ENCODE peak calls at places on chromosomes 13 and 19, in five cellular contexts. One of them, this sample, is unnamed.

GRCh38 chr19:16078311-16078758 is 2.0 kb downstream of the TPM4 start:
- DNase-seq in HCT116: no peak
- DNase-seq in Panc1: no peak
- DNase-seq in GM12891: no peak
- DNase-seq in esophagus muscularis mucosa: peak
- DNase-seq in this sample: no peak

GRCh38 chr13:28268800-28269223 is 130.5 kb downstream of the PAN3 start:
- DNase-seq in HCT116: no peak
- DNase-seq in Panc1: no peak
- DNase-seq in GM12891: peak
- DNase-seq in esophagus muscularis mucosa: no peak
- DNase-seq in this sample: no peak

GRCh38 chr19:12092065-12092867 is 27.7 kb downstream of the ZNF844 start:
- DNase-seq in HCT116: no peak
- DNase-seq in Panc1: peak
- DNase-seq in GM12891: peak
- DNase-seq in esophagus muscularis mucosa: peak
- DNase-seq in this sample: peak

GRCh38 chr19:2594319-2594718 is 108.2 kb downstream of the GNG7 start:
- DNase-seq in HCT116: no peak
- DNase-seq in Panc1: no peak
- DNase-seq in GM12891: no peak
- DNase-seq in esophagus muscularis mucosa: no peak
- DNase-seq in this sample: no peak

GRCh38 chr19:29370276-29370675 is 155.5 kb upstream of the VSTM2B start:
- DNase-seq in HCT116: no peak
- DNase-seq in Panc1: no peak
- DNase-seq in GM12891: no peak
- DNase-seq in esophagus muscularis mucosa: no peak
- DNase-seq in this sample: no peak

GRCh38 chr19:38351865-38352395 is 16.3 kb downstream of the CATSPERG start:
- DNase-seq in HCT116: no peak
- DNase-seq in Panc1: no peak
- DNase-seq in GM12891: no peak
- DNase-seq in esophagus muscularis mucosa: no peak
- DNase-seq in this sample: no peak

GRCh38 chr13:48564046-48564445 is 31.2 kb upstream of the RCBTB2 start:
- DNase-seq in HCT116: no peak
- DNase-seq in Panc1: no peak
- DNase-seq in GM12891: no peak
- DNase-seq in esophagus muscularis mucosa: no peak
- DNase-seq in this sample: peak

GRCh38 chr13:75481176-75482069 is 546 bp downstream of the TBC1D4 start:
- DNase-seq in HCT116: no peak
- DNase-seq in Panc1: no peak
- DNase-seq in GM12891: peak
- DNase-seq in esophagus muscularis mucosa: no peak
- DNase-seq in this sample: peak

GRCh38 chr19:51637362-51637978 is 7.3 kb upstream of the SIGLEC5 start:
- DNase-seq in HCT116: no peak
- DNase-seq in Panc1: no peak
- DNase-seq in GM12891: no peak
- DNase-seq in esophagus muscularis mucosa: no peak
- DNase-seq in this sample: peak

GRCh38 chr19:6536138-6536671 is 5.4 kb downstream of the TNFSF9 start:
- DNase-seq in HCT116: peak
- DNase-seq in Panc1: no peak
- DNase-seq in GM12891: peak
- DNase-seq in esophagus muscularis mucosa: no peak
- DNase-seq in this sample: peak

GRCh38 chr13:33053397-33054066 is 37.3 kb downstream of the KL start:
- DNase-seq in HCT116: no peak
- DNase-seq in Panc1: no peak
- DNase-seq in GM12891: no peak
- DNase-seq in esophagus muscularis mucosa: no peak
- DNase-seq in this sample: no peak

GRCh38 chr19:33749016-33749415 is 47.7 kb upstream of the KCTD15 start:
- DNase-seq in HCT116: no peak
- DNase-seq in Panc1: no peak
- DNase-seq in GM12891: no peak
- DNase-seq in esophagus muscularis mucosa: no peak
- DNase-seq in this sample: no peak

GRCh38 chr19:50050406-50051223 is 24.8 kb downstream of the ZNF473 start:
- DNase-seq in HCT116: no peak
- DNase-seq in Panc1: no peak
- DNase-seq in GM12891: peak
- DNase-seq in esophagus muscularis mucosa: peak
- DNase-seq in this sample: peak

GRCh38 chr19:45136507-45137178 is 24.1 kb downstream of the NKPD1 start:
- DNase-seq in HCT116: no peak
- DNase-seq in Panc1: no peak
- DNase-seq in GM12891: peak
- DNase-seq in esophagus muscularis mucosa: no peak
- DNase-seq in this sample: no peak

GRCh38 chr19:34173145-34173956 is 1.0 kb downstream of the LSM14A start:
- DNase-seq in HCT116: no peak
- DNase-seq in Panc1: no peak
- DNase-seq in GM12891: no peak
- DNase-seq in esophagus muscularis mucosa: peak
- DNase-seq in this sample: peak

GRCh38 chr13:77345150-77345780 is 18.4 kb upstream of the MYCBP2 start:
- DNase-seq in HCT116: no peak
- DNase-seq in Panc1: no peak
- DNase-seq in GM12891: no peak
- DNase-seq in esophagus muscularis mucosa: no peak
- DNase-seq in this sample: no peak

GRCh38 chr13:99620806-99621205 is 119.5 kb downstream of the TM9SF2 start:
- DNase-seq in HCT116: no peak
- DNase-seq in Panc1: no peak
- DNase-seq in GM12891: no peak
- DNase-seq in esophagus muscularis mucosa: no peak
- DNase-seq in this sample: no peak

GRCh38 chr19:55461259-55461973 is at the start of gene ISOC2:
- DNase-seq in HCT116: peak
- DNase-seq in Panc1: peak
- DNase-seq in GM12891: peak
- DNase-seq in esophagus muscularis mucosa: peak
- DNase-seq in this sample: peak

GRCh38 chr13:72304121-72304745 is 423.2 kb downstream of the MZT1 start:
- DNase-seq in HCT116: no peak
- DNase-seq in Panc1: no peak
- DNase-seq in GM12891: no peak
- DNase-seq in esophagus muscularis mucosa: no peak
- DNase-seq in this sample: peak

GRCh38 chr13:113856716-113857065 is 7.2 kb downstream of the GAS6 start:
- DNase-seq in HCT116: no peak
- DNase-seq in Panc1: no peak
- DNase-seq in GM12891: no peak
- DNase-seq in esophagus muscularis mucosa: no peak
- DNase-seq in this sample: peak

GRCh38 chr13:79090552-79091159 is 315.4 kb downstream of the RBM26 start:
- DNase-seq in HCT116: no peak
- DNase-seq in Panc1: no peak
- DNase-seq in GM12891: no peak
- DNase-seq in esophagus muscularis mucosa: no peak
- DNase-seq in this sample: no peak

GRCh38 chr13:51628059-51628852 is 44.0 kb downstream of the WDFY2 start:
- DNase-seq in HCT116: no peak
- DNase-seq in Panc1: no peak
- DNase-seq in GM12891: no peak
- DNase-seq in esophagus muscularis mucosa: no peak
- DNase-seq in this sample: no peak

GRCh38 chr13:28710161-28710560 is 8.6 kb downstream of the SLC46A3 start:
- DNase-seq in HCT116: no peak
- DNase-seq in Panc1: no peak
- DNase-seq in GM12891: no peak
- DNase-seq in esophagus muscularis mucosa: no peak
- DNase-seq in this sample: no peak

GRCh38 chr13:102260256-102260655 is 141.6 kb downstream of the FGF14 start:
- DNase-seq in HCT116: no peak
- DNase-seq in Panc1: no peak
- DNase-seq in GM12891: no peak
- DNase-seq in esophagus muscularis mucosa: no peak
- DNase-seq in this sample: no peak

GRCh38 chr13:97003071-97003470 is 8.8 kb upstream of the OXGR1 start:
- DNase-seq in HCT116: no peak
- DNase-seq in Panc1: no peak
- DNase-seq in GM12891: no peak
- DNase-seq in esophagus muscularis mucosa: no peak
- DNase-seq in this sample: no peak

GRCh38 chr19:10812902-10813404 is 23.1 kb downstream of the TMED1 start:
- DNase-seq in HCT116: no peak
- DNase-seq in Panc1: no peak
- DNase-seq in GM12891: no peak
- DNase-seq in esophagus muscularis mucosa: no peak
- DNase-seq in this sample: peak
- TF ChIP-seq POLR2AphosphoS5 in HCT116: no peak
- TF ChIP-seq POLR2AphosphoS5 in Panc1: no peak
- TF ChIP-seq POLR2AphosphoS5 in GM12891: no peak
- TF ChIP-seq POLR2AphosphoS5 in esophagus muscularis mucosa: no peak
- TF ChIP-seq POLR2AphosphoS5 in this sample: peak

GRCh38 chr19:4360081-4360569 is 16.8 kb downstream of the MPND start:
- DNase-seq in HCT116: no peak
- DNase-seq in Panc1: no peak
- DNase-seq in GM12891: no peak
- DNase-seq in esophagus muscularis mucosa: no peak
- DNase-seq in this sample: no peak
- TF ChIP-seq POLR2AphosphoS5 in HCT116: no peak
- TF ChIP-seq POLR2AphosphoS5 in Panc1: no peak
- TF ChIP-seq POLR2AphosphoS5 in GM12891: no peak
- TF ChIP-seq POLR2AphosphoS5 in esophagus muscularis mucosa: no peak
- TF ChIP-seq POLR2AphosphoS5 in this sample: no peak

DNA sequence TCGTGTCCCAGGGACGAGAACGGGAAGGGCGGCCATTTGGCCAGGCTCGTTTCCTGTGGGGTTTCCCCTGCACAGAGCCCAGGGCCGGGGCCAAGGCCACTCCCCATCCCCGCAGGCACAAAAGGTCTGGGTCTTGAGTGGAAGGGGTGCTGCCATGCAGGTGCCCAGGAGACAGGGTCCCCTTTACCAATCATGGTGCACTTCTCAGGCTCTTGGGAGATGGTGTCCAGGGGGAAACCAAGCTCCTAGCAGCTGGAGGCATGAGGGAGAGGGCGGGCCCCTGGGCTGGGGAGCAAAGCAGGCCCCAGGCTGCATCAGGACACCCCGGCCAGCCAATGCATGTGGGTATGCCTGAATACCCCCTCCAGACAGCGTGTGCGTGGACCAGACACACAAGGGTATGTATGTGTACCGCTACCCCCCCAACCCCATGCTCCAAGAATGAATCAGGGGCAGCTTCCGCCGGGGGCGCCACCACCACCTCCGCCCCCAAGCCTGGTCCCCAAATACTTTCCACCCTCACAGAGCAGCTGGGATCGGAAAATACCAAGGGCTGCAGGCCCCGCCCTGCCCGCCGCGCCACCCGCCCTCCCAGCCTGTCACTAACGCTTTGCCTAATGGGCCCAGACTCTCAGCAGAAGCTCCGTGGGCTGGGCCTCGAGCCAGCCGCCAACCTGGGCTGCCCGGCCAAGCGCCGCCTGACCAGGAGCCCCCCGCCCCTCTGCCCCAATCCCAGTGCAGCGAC is 37.6 kb upstream of the NANOS3 start:
- DNase-seq in HCT116: no peak
- DNase-seq in Panc1: no peak
- DNase-seq in GM12891: peak
- DNase-seq in esophagus muscularis mucosa: peak
- DNase-seq in this sample: peak
- TF ChIP-seq POLR2AphosphoS5 in HCT116: peak
- TF ChIP-seq POLR2AphosphoS5 in Panc1: peak
- TF ChIP-seq POLR2AphosphoS5 in GM12891: peak
- TF ChIP-seq POLR2AphosphoS5 in esophagus muscularis mucosa: peak
- TF ChIP-seq POLR2AphosphoS5 in this sample: peak

DNA sequence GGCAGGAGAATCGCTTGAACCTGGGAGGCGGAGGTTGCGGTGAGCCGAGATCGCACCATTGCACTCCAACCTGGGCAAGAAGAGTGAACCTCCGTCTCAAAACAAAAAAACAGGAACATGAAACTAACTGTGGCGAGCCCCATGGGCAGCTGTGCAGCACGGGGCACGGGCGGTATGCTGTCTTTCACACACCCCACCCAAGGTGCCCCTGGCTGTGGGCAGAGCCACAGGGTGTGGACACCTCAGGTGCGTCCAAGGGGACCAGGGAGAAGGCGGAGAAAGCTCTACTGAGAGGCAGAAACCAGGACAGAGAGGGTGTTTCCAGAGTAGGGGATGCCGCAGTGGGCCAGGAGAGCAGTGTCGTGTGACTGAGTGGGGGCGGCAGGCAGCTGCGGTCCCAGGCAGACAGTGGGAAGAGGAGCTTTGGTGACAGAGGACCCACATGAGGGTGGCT is 29.8 kb downstream of the CARS2 start:
- DNase-seq in HCT116: no peak
- DNase-seq in Panc1: no peak
- DNase-seq in GM12891: peak
- DNase-seq in esophagus muscularis mucosa: no peak
- DNase-seq in this sample: no peak
- TF ChIP-seq POLR2AphosphoS5 in HCT116: no peak
- TF ChIP-seq POLR2AphosphoS5 in Panc1: no peak
- TF ChIP-seq POLR2AphosphoS5 in GM12891: no peak
- TF ChIP-seq POLR2AphosphoS5 in esophagus muscularis mucosa: no peak
- TF ChIP-seq POLR2AphosphoS5 in this sample: no peak

GRCh38 chr13:94267581-94267980 is 211.9 kb downstream of the DCT start:
- DNase-seq in HCT116: no peak
- DNase-seq in Panc1: no peak
- DNase-seq in GM12891: no peak
- DNase-seq in esophagus muscularis mucosa: no peak
- DNase-seq in this sample: no peak
- TF ChIP-seq POLR2AphosphoS5 in HCT116: no peak
- TF ChIP-seq POLR2AphosphoS5 in Panc1: no peak
- TF ChIP-seq POLR2AphosphoS5 in GM12891: no peak
- TF ChIP-seq POLR2AphosphoS5 in esophagus muscularis mucosa: no peak
- TF ChIP-seq POLR2AphosphoS5 in this sample: no peak

GRCh38 chr19:824885-825284 is 2.8 kb upstream of the AZU1 start:
- DNase-seq in HCT116: no peak
- DNase-seq in Panc1: no peak
- DNase-seq in GM12891: no peak
- DNase-seq in esophagus muscularis mucosa: no peak
- DNase-seq in this sample: no peak
- TF ChIP-seq POLR2AphosphoS5 in HCT116: no peak
- TF ChIP-seq POLR2AphosphoS5 in Panc1: no peak
- TF ChIP-seq POLR2AphosphoS5 in GM12891: no peak
- TF ChIP-seq POLR2AphosphoS5 in esophagus muscularis mucosa: no peak
- TF ChIP-seq POLR2AphosphoS5 in this sample: no peak

DNA sequence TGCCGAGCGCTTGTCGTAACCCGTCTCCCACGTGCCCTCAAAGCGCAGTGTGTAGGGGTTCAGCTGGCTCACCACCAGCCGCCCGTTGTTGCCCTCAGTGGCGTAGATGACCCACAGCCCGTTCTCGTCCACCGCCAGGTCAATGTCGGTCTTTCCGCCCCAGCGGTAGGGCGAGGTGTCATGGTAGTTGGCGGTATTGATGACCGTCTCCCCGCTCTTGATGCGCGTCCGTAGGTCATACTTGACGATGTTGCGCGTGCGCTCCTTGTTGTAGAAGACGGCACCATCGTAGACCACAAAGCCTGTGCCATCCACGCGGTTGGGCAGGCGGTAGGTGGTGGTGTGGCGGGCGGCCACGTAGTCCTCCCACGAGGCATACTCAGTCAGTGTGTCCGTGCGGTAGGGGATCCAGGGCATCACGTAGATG is 26.5 kb upstream of the ASF1B start:
- DNase-seq in HCT116: no peak
- DNase-seq in Panc1: no peak
- DNase-seq in GM12891: no peak
- DNase-seq in esophagus muscularis mucosa: no peak
- DNase-seq in this sample: no peak
- TF ChIP-seq POLR2AphosphoS5 in HCT116: no peak
- TF ChIP-seq POLR2AphosphoS5 in Panc1: no peak
- TF ChIP-seq POLR2AphosphoS5 in GM12891: no peak
- TF ChIP-seq POLR2AphosphoS5 in esophagus muscularis mucosa: no peak
- TF ChIP-seq POLR2AphosphoS5 in this sample: no peak

GRCh38 chr13:21113851-21114306 is 52.5 kb upstream of the LATS2 start:
- DNase-seq in HCT116: no peak
- DNase-seq in Panc1: no peak
- DNase-seq in GM12891: no peak
- DNase-seq in esophagus muscularis mucosa: no peak
- DNase-seq in this sample: no peak
- TF ChIP-seq POLR2AphosphoS5 in HCT116: no peak
- TF ChIP-seq POLR2AphosphoS5 in Panc1: no peak
- TF ChIP-seq POLR2AphosphoS5 in GM12891: no peak
- TF ChIP-seq POLR2AphosphoS5 in esophagus muscularis mucosa: no peak
- TF ChIP-seq POLR2AphosphoS5 in this sample: no peak